ENCODE peak calls at places on chromosomes 4 and X, in six cellular contexts. F is K562, V is colonic mucosa, N is fibroblast of lung, Q is left ventricle myocardium inferior, P is heart right ventricle. Y is an unnamed sample.

GRCh38 chr4:147799986-147800555 is 68.2 kb downstream of the ARHGAP10 start:
- DNase-seq in P (no peak), Q (no peak), V (no peak), F (no peak), N (no peak), Y (peak; percentile 34)

GRCh38 chr4:34824515-34824914 is 1419.8 kb downstream of the ARAP2 start:
- DNase-seq in Q (no peak), V (no peak), F (no peak), N (no peak), P (no peak), Y (no peak)

GRCh38 chr4:144750348-144750747 is 104.4 kb downstream of the HHIP start:
- DNase-seq in V (no peak), P (no peak), N (no peak), Q (no peak), F (no peak), Y (no peak)

GRCh38 chr4:17708992-17709759 is 72.2 kb downstream of the FAM184B start:
- DNase-seq in Q (no peak), P (no peak), V (no peak), F (no peak), N (no peak), Y (no peak)

GRCh38 chr4:47926667-47927258 is 12.4 kb upstream of the NFXL1 start:
- DNase-seq in F (peak; percentile 67), P (peak; percentile 17), V (peak; percentile 71), Q (no peak), N (peak; percentile 52), Y (peak; percentile 26)

GRCh38 chr4:189202869-189203271 is 737.8 kb upstream of the FRG1 start:
- DNase-seq in F (no peak), V (no peak), Q (no peak), P (no peak), N (peak; percentile 73), Y (no peak)

GRCh38 chr4:2280531-2281300 is 18.8 kb upstream of the MXD4 start:
- DNase-seq in Q (no peak), P (peak; percentile 2), F (no peak), N (no peak), V (no peak), Y (no peak)

GRCh38 chr4:145781306-145781705 is 101.4 kb downstream of the C4orf51 start:
- DNase-seq in P (no peak), Q (no peak), F (no peak), V (no peak), N (no peak), Y (no peak)

GRCh38 chrX:27680726-27681125 is 90.6 kb downstream of the DCAF8L2 start:
- DNase-seq in P (no peak), N (peak; percentile 9), F (no peak), Q (no peak), V (no peak), Y (no peak)

DNA sequence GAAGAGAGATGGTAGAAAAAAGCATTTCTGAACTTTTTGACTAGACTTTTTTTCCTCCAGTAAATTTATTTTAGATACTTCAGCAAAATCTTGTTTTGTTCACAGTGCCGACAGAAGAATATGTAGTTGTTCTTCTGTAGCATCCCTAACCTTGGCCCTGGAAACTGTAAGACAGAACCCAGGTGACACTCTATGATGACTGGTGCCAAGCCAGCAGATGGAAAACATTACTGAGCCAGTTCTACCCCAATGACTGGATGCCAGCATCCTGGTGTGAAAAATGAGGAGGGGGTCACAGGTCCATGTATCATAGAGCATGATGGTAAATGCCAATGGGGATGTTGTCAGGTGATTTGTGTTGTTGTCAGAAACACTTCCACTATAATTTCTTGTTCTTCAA is 159.6 kb downstream of the RASL11B start:
- DNase-seq in N (no peak), V (no peak), P (no peak), Q (no peak), F (no peak), Y (no peak)
- H3K9me3 ChIP-seq in N (no peaks in the 10 kb centered on the region), V (no peaks in the 10 kb centered on the region), P (no peaks in the 10 kb centered on the region), Q (no peaks in the 10 kb centered on the region), F (no peaks in the 10 kb centered on the region), Y (no peaks in the 10 kb centered on the region)

GRCh38 chr4:10974371-10974770 is 289.8 kb upstream of the CLNK start:
- DNase-seq in Q (no peak), V (no peak), F (no peak), P (no peak), N (no peak), Y (no peak)
- H3K27ac ChIP-seq in Q (no peak overlapping the region), V (no peak overlapping the region), F (no peak overlapping the region), P (no peak overlapping the region), N (no peak overlapping the region), Y (no peak overlapping the region)

GRCh38 chr4:154349829-154350228 is 141.8 kb downstream of the DCHS2 start:
- DNase-seq in F (peak; percentile 17), N (peak; percentile 5), Q (no peak), P (no peak), V (no peak), Y (no peak)
- TF ChIP-seq CTCF in F (peak; percentile 48), N (peak; percentile 30), Q (no peak), P (no peak), V (peak; percentile 15), Y (peak; percentile 46)

DNA sequence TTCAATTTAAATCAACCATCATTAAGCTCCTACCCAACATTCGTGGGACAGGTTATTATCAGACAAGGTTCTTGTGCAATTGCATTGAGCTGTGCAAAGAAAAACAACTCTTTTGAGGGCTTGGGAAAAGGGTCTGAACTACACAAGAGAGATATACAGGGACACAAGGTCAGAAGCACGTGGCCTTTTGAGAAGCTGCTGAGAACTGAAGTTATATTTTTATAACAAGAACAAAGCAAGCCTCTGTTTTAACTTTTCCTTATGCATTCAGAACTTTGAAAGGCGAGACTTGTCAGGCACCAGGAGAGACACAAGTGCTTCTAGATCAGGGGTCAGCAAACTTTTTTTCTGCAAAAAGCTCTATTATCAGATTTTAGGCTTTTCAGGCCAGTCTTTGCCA is 274.8 kb upstream of the VCX start:
- DNase-seq in P (no peak), V (no peak), Q (no peak), N (no peak), F (no peak), Y (no peak)
- H3K9me3 ChIP-seq in P (no peaks in the 10 kb centered on the region), V (no peaks in the 10 kb centered on the region), Q (no peaks in the 10 kb centered on the region), N (no peaks in the 10 kb centered on the region), F (no peaks in the 10 kb centered on the region), Y (no peaks in the 10 kb centered on the region)

GRCh38 chr4:114601304-114602052 is 2.9 kb downstream of the UGT8 start:
- DNase-seq in P (no peak), N (no peak), Q (no peak), F (no peak), V (no peak), Y (no peak)

GRCh38 chr4:114607086-114607485 is 8.5 kb downstream of the UGT8 start:
- DNase-seq in V (no peak), F (no peak), P (no peak), Q (no peak), N (no peak), Y (no peak)

GRCh38 chr4:114600672-114601071 is 2.1 kb downstream of the UGT8 start:
- DNase-seq in Q (no peak), V (no peak), F (no peak), N (no peak), P (no peak), Y (no peak)

GRCh38 chr4:114603455-114603854 is 4.8 kb downstream of the UGT8 start:
- DNase-seq in Q (no peak), V (no peak), N (no peak), F (no peak), P (no peak), Y (no peak)

GRCh38 chr4:114606240-114606639 is 7.6 kb downstream of the UGT8 start:
- DNase-seq in F (no peak), Q (no peak), V (no peak), P (no peak), N (no peak), Y (no peak)
- H3K27ac ChIP-seq in F (no peak overlapping the region), Q (no peak overlapping the region), V (peak overlapping the region; percentile 67), P (no peak overlapping the region), N (no peak overlapping the region), Y (no peak overlapping the region)

GRCh38 chr4:121696641-121697461 is at the start of gene ANXA5:
- DNase-seq in F (peak; percentile 91), P (peak; percentile 94), Q (peak; percentile 93), N (peak; percentile 88), V (peak; percentile 88), Y (peak; percentile 45)
- TF ChIP-seq CTCF in F (peak; percentile 70), P (peak; percentile 39), Q (peak; percentile 40), N (peak; percentile 40), V (no peak), Y (no peak)

DNA sequence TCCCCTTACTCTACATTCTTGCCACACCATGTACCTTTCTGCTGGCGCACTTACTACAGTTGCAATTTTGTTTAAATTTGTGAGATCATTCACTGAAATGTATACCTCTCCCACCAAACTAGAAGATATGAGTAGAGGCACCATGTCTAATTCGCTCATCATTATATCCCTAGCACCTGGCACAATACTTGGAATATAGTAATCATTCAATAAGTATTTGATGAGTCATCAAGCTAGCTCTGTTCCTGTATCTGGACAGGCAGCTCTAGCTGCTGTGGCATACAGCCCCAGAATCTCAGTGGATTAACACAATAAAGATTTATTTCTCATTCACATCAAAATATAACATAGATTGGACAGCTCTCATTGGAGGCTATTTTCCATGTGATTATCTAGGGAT is 245.9 kb downstream of the IDS start:
- DNase-seq in Q (no peak), P (no peak), N (peak; percentile 15), F (no peak), V (no peak), Y (no peak)
- H3K9me3 ChIP-seq in Q (no peaks in the 10 kb centered on the region), P (no peaks in the 10 kb centered on the region), N (no peaks in the 10 kb centered on the region), F (no peaks in the 10 kb centered on the region), V (no peaks in the 10 kb centered on the region), Y (no peaks in the 10 kb centered on the region)

GRCh38 chrX:7654316-7654715 is 188.7 kb upstream of the VCX start:
- DNase-seq in P (no peak), N (no peak), V (no peak), Q (no peak), F (no peak), Y (no peak)
- H3K27ac ChIP-seq in P (no peak overlapping the region), N (no peak overlapping the region), V (no peak overlapping the region), Q (no peak overlapping the region), F (no peak overlapping the region), Y (no peak overlapping the region)

GRCh38 chr4:73673286-73673685 is 53.0 kb upstream of the RASSF6 start:
- DNase-seq in V (no peak), F (no peak), N (no peak), Q (no peak), P (no peak), Y (no peak)

GRCh38 chr4:73676881-73677323 is 56.7 kb upstream of the RASSF6 start:
- DNase-seq in P (no peak), Q (no peak), F (no peak), V (no peak), N (peak; percentile 81), Y (no peak)

GRCh38 chr4:73674451-73674919 is 54.2 kb upstream of the RASSF6 start:
- DNase-seq in N (peak; percentile 58), F (no peak), V (no peak), P (peak; percentile 16), Q (peak; percentile 29), Y (no peak)

GRCh38 chr4:73676136-73676535 is 55.9 kb upstream of the RASSF6 start:
- DNase-seq in F (no peak), P (no peak), V (no peak), Q (no peak), N (no peak), Y (no peak)

GRCh38 chr4:73675623-73676022 is 55.4 kb upstream of the RASSF6 start:
- DNase-seq in Q (no peak), P (no peak), N (no peak), V (no peak), F (peak; percentile 24), Y (no peak)
- TF ChIP-seq CTCF in Q (no peak), P (no peak), N (no peak), V (no peak), F (no peak), Y (no peak)